ENCODE peak calls at places on chromosomes 6 and 20, in five cellular contexts. One of them, this sample, is unnamed.

GRCh38 chr6:157464653-157465535 is 83.9 kb downstream of the ZDHHC14 start:
- DNase-seq in H1: no peak
- DNase-seq in HepG2: no peak
- DNase-seq in GM12878: peak
- DNase-seq in K562: peak
- DNase-seq in this sample: no peak

GRCh38 chr6:125806813-125807212 is 16.1 kb downstream of the NCOA7 start:
- DNase-seq in H1: no peak
- DNase-seq in HepG2: no peak
- DNase-seq in GM12878: no peak
- DNase-seq in K562: no peak
- DNase-seq in this sample: no peak

GRCh38 chr20:49219091-49219923 is at the start of gene DDX27:
- DNase-seq in H1: peak
- DNase-seq in HepG2: peak
- DNase-seq in GM12878: peak
- DNase-seq in K562: peak
- DNase-seq in this sample: peak

GRCh38 chr6:7677229-7677628 is 48.7 kb upstream of the BMP6 start:
- DNase-seq in H1: no peak
- DNase-seq in HepG2: no peak
- DNase-seq in GM12878: no peak
- DNase-seq in K562: no peak
- DNase-seq in this sample: no peak

GRCh38 chr6:32415521-32416019 is 8.6 kb upstream of the BTNL2 start:
- DNase-seq in H1: peak
- DNase-seq in HepG2: peak
- DNase-seq in GM12878: no peak
- DNase-seq in K562: peak
- DNase-seq in this sample: no peak

GRCh38 chr20:6566821-6567220 is 200.7 kb upstream of the BMP2 start:
- DNase-seq in H1: no peak
- DNase-seq in HepG2: no peak
- DNase-seq in GM12878: no peak
- DNase-seq in K562: no peak
- DNase-seq in this sample: no peak

GRCh38 chr6:146666909-146667308 is 68.1 kb downstream of the ADGB start:
- DNase-seq in H1: no peak
- DNase-seq in HepG2: no peak
- DNase-seq in GM12878: no peak
- DNase-seq in K562: no peak
- DNase-seq in this sample: no peak

GRCh38 chr6:43149260-43149659 is 21.8 kb upstream of the SRF start:
- DNase-seq in H1: no peak
- DNase-seq in HepG2: no peak
- DNase-seq in GM12878: no peak
- DNase-seq in K562: no peak
- DNase-seq in this sample: no peak

GRCh38 chr20:41837669-41838224 is 219.6 kb upstream of the CHD6 start:
- DNase-seq in H1: no peak
- DNase-seq in HepG2: no peak
- DNase-seq in GM12878: no peak
- DNase-seq in K562: no peak
- DNase-seq in this sample: no peak

GRCh38 chr6:117448011-117448410 is 22.3 kb upstream of the ROS1 start:
- DNase-seq in H1: no peak
- DNase-seq in HepG2: no peak
- DNase-seq in GM12878: no peak
- DNase-seq in K562: no peak
- DNase-seq in this sample: no peak

GRCh38 chr6:108561742-108562502 is 1.2 kb downstream of the FOXO3 start:
- DNase-seq in H1: no peak
- DNase-seq in HepG2: peak
- DNase-seq in GM12878: no peak
- DNase-seq in K562: no peak
- DNase-seq in this sample: no peak

GRCh38 chr20:47934761-47935160 is 149.5 kb upstream of the SULF2 start:
- DNase-seq in H1: no peak
- DNase-seq in HepG2: no peak
- DNase-seq in GM12878: no peak
- DNase-seq in K562: no peak
- DNase-seq in this sample: no peak

GRCh38 chr20:2619961-2620595 is 32.4 kb upstream of the NOP56 start:
- DNase-seq in H1: no peak
- DNase-seq in HepG2: peak
- DNase-seq in GM12878: no peak
- DNase-seq in K562: no peak
- DNase-seq in this sample: no peak

GRCh38 chr6:150800596-150801310 is 64.7 kb upstream of the MTHFD1L start:
- DNase-seq in H1: no peak
- DNase-seq in HepG2: no peak
- DNase-seq in GM12878: no peak
- DNase-seq in K562: no peak
- DNase-seq in this sample: no peak

GRCh38 chr20:64079273-64080012 is at the start of gene RGS19:
- DNase-seq in H1: no peak
- DNase-seq in HepG2: peak
- DNase-seq in GM12878: no peak
- DNase-seq in K562: peak
- DNase-seq in this sample: peak

GRCh38 chr20:9740486-9740885 is 98.4 kb downstream of the PAK5 start:
- DNase-seq in H1: no peak
- DNase-seq in HepG2: no peak
- DNase-seq in GM12878: no peak
- DNase-seq in K562: no peak
- DNase-seq in this sample: no peak
- TF ChIP-seq TAF1 in H1: no peak
- TF ChIP-seq TAF1 in HepG2: no peak
- TF ChIP-seq TAF1 in GM12878: no peak
- TF ChIP-seq TAF1 in K562: no peak
- TF ChIP-seq TAF1 in this sample: no peak

GRCh38 chr6:106790935-106791334 is 161.6 kb downstream of the QRSL1 start:
- DNase-seq in H1: no peak
- DNase-seq in HepG2: no peak
- DNase-seq in GM12878: no peak
- DNase-seq in K562: no peak
- DNase-seq in this sample: no peak

GRCh38 chr6:106788761-106789160 is 159.4 kb downstream of the QRSL1 start:
- DNase-seq in H1: no peak
- DNase-seq in HepG2: no peak
- DNase-seq in GM12878: no peak
- DNase-seq in K562: no peak
- DNase-seq in this sample: no peak

GRCh38 chr6:106790146-106790770 is 160.9 kb downstream of the QRSL1 start:
- DNase-seq in H1: no peak
- DNase-seq in HepG2: peak
- DNase-seq in GM12878: no peak
- DNase-seq in K562: no peak
- DNase-seq in this sample: no peak

GRCh38 chr6:106789436-106790145 is 160.2 kb downstream of the QRSL1 start:
- DNase-seq in H1: no peak
- DNase-seq in HepG2: no peak
- DNase-seq in GM12878: no peak
- DNase-seq in K562: no peak
- DNase-seq in this sample: no peak

DNA sequence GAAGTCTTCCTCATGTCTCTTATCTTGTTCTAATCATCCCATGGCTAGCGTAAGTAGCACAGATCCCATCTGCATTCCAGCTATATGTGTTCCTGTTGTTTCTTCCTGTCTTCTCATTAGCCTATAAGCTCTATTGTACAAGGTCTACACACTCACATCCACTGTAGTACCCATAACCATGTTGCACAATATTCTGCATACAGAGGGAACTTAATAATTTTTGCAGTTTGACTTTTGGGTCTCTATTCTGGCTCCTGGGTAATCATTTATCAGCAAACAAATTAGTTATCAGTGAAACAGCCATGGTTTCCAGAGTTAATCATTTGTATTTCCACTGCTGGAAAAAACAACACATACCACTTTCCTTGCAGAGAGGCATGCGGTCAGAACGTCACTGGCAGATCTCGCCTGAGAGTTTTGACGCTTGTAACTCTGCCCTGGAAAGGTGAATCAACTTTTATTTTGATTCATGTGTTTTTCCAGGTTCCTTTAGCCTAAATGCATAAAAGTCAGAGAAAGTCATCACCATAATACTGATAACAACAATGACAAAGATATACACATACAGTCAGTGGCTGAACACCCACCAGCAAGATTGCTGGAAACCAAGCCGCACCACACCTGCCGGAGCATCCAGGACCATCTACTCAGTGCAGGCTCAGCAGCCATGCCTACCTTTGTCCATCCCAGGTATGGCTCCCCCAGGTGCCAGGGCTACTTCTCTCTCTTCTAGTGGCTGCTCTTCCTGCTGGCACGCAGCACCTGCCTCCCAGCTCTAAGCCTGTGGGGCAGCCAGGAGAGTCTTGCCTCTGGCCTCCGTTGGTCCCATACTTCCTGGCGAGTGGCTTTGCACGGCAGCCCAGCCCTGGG is 158.2 kb downstream of the QRSL1 start:
- DNase-seq in H1: no peak
- DNase-seq in HepG2: peak
- DNase-seq in GM12878: no peak
- DNase-seq in K562: no peak
- DNase-seq in this sample: no peak
- TF ChIP-seq POLR2A in H1: no peak
- TF ChIP-seq POLR2A in HepG2: no peak
- TF ChIP-seq POLR2A in GM12878: no peak
- TF ChIP-seq POLR2A in K562: no peak
- TF ChIP-seq POLR2A in this sample: no peak

GRCh38 chr20:58621906-58622548 is 29.1 kb upstream of the STX16 start:
- DNase-seq in H1: no peak
- DNase-seq in HepG2: no peak
- DNase-seq in GM12878: no peak
- DNase-seq in K562: peak
- DNase-seq in this sample: no peak

GRCh38 chr20:58619847-58620431 is 31.1 kb upstream of the STX16 start:
- DNase-seq in H1: peak
- DNase-seq in HepG2: no peak
- DNase-seq in GM12878: no peak
- DNase-seq in K562: no peak
- DNase-seq in this sample: no peak

GRCh38 chr20:58616411-58616810 is 34.7 kb upstream of the STX16 start:
- DNase-seq in H1: no peak
- DNase-seq in HepG2: no peak
- DNase-seq in GM12878: no peak
- DNase-seq in K562: no peak
- DNase-seq in this sample: no peak

GRCh38 chr20:58617158-58617557 is 33.9 kb upstream of the STX16 start:
- DNase-seq in H1: no peak
- DNase-seq in HepG2: no peak
- DNase-seq in GM12878: no peak
- DNase-seq in K562: no peak
- DNase-seq in this sample: no peak

DNA sequence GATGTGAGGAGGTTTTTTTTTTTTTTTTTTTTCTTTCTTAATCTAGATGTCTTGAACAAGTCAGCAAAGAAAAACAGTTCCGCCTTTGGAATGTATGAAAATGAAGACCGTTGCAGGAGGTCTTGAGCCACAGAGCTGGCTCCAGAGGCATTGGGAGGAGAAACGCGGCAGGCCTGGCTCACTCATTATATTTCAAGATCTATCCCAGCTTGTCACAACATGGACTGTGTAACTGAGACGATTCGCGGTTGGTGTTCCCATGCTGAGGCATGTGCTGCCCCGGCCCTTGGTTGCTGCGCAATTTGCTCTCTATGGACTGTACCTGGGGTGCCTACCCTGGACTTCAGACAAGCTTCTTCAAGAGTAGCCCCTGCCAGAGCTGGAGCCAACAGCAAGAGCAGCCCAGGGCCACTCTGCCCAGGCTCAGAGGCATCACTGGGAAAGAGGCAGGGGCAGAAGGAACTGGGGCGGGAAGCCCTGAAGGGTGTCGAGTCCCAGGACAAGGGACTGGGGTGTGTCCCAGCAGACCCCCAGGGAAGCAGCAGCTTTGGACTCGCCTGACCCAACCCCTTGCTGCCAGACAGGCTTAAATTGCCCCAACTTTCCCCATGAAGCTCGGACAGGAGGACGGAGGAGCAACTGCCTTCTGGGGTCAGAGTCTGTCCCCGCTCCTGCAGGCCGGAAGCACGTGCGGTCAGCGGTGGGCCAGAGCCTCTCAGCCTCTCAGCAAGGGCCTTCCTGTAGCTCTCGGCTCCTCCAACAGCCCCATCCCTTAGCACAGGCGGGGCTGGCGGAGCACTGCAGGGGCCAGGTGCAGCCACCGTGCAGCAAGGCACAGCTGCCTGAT is 32.2 kb upstream of the STX16 start:
- DNase-seq in H1: no peak
- DNase-seq in HepG2: no peak
- DNase-seq in GM12878: no peak
- DNase-seq in K562: no peak
- DNase-seq in this sample: no peak
- TF ChIP-seq POLR2AphosphoS5 in H1: no peak
- TF ChIP-seq POLR2AphosphoS5 in HepG2: no peak
- TF ChIP-seq POLR2AphosphoS5 in GM12878: no peak
- TF ChIP-seq POLR2AphosphoS5 in K562: no peak
- TF ChIP-seq POLR2AphosphoS5 in this sample: no peak

GRCh38 chr20:32780749-32781402 is 18.7 kb downstream of the DNMT3B start:
- DNase-seq in H1: no peak
- DNase-seq in HepG2: no peak
- DNase-seq in GM12878: no peak
- DNase-seq in K562: no peak
- DNase-seq in this sample: no peak

GRCh38 chr20:32777177-32777956 is 15.2 kb downstream of the DNMT3B start:
- DNase-seq in H1: no peak
- DNase-seq in HepG2: peak
- DNase-seq in GM12878: no peak
- DNase-seq in K562: no peak
- DNase-seq in this sample: no peak

GRCh38 chr20:32780278-32780677 is 18.1 kb downstream of the DNMT3B start:
- DNase-seq in H1: no peak
- DNase-seq in HepG2: no peak
- DNase-seq in GM12878: no peak
- DNase-seq in K562: no peak
- DNase-seq in this sample: no peak

GRCh38 chr20:32775240-32775991 is 13.2 kb downstream of the DNMT3B start:
- DNase-seq in H1: no peak
- DNase-seq in HepG2: no peak
- DNase-seq in GM12878: no peak
- DNase-seq in K562: no peak
- DNase-seq in this sample: no peak

GRCh38 chr20:32779500-32780215 is 17.5 kb downstream of the DNMT3B start:
- DNase-seq in H1: no peak
- DNase-seq in HepG2: no peak
- DNase-seq in GM12878: no peak
- DNase-seq in K562: peak
- DNase-seq in this sample: no peak
- TF ChIP-seq TAF1 in H1: no peak
- TF ChIP-seq TAF1 in HepG2: no peak
- TF ChIP-seq TAF1 in GM12878: no peak
- TF ChIP-seq TAF1 in K562: no peak
- TF ChIP-seq TAF1 in this sample: no peak

This sample was measured in GM12892.